ENCODE peak calls at places on chromosomes 1 and 21, in six cellular contexts. V is HCT116, P is esophagus squamous epithelium, A is AG04450, L is lung, E is breast epithelium. G is an unnamed sample.
A peak's percentile ranks its signal among the peaks of the same experiment; 100 is the strongest.

GRCh38 chr1:99445486-99445885 is 181.2 kb downstream of the PLPPR4 start:
- DNase-seq in V (no peak), P (no peak), A (peak; percentile 33), L (no peak), E (no peak), G (no peak)

GRCh38 chr1:234768171-234768568 is 158.2 kb upstream of the IRF2BP2 start:
- DNase-seq in V (no peak), P (no peak), A (no peak), L (no peak), E (no peak), G (no peak)

GRCh38 chr1:83909687-83910086 is 89.2 kb downstream of the TTLL7 start:
- DNase-seq in V (no peak), P (no peak), A (no peak), L (no peak), E (no peak), G (no peak)

GRCh38 chr1:200971955-200972711 is 51.4 kb downstream of the KIF21B start:
- DNase-seq in V (peak; percentile 8), P (no peak), A (peak; percentile 6), L (peak; percentile 66), E (peak; percentile 36), G (peak; percentile 61)

GRCh38 chr1:36224537-36225297 is 474 bp downstream of the THRAP3 start:
- DNase-seq in V (peak; percentile 61), P (no peak), A (peak; percentile 48), L (peak; percentile 82), E (no peak), G (peak; percentile 84)

GRCh38 chr1:95435611-95436010 is 201.6 kb downstream of the RWDD3 start:
- DNase-seq in V (no peak), P (no peak), A (no peak), L (no peak), E (no peak), G (no peak)

GRCh38 chr1:183155939-183156338 is 30.1 kb upstream of the LAMC2 start:
- DNase-seq in V (no peak), P (no peak), A (no peak), L (no peak), E (no peak), G (no peak)

GRCh38 chr1:183200451-183200850 is 14.4 kb downstream of the LAMC2 start:
- DNase-seq in V (no peak), P (no peak), A (no peak), L (no peak), E (no peak), G (no peak)

GRCh38 chr1:64199154-64199553 is 4.3 kb upstream of the UBE2U start:
- DNase-seq in V (no peak), P (no peak), A (no peak), L (no peak), E (no peak), G (no peak)

GRCh38 chr1:48851638-48852037 is 74.9 kb upstream of the BEND5 start:
- DNase-seq in V (no peak), P (no peak), A (no peak), L (no peak), E (no peak), G (no peak)

GRCh38 chr1:6157528-6158174 is 22.5 kb downstream of the CHD5 start:
- DNase-seq in V (peak; percentile 75), P (no peak), A (no peak), L (no peak), E (peak; percentile 57), G (no peak)

GRCh38 chr1:170885551-170885950 is 49.8 kb upstream of the MROH9 start:
- DNase-seq in V (no peak), P (no peak), A (no peak), L (no peak), E (no peak), G (no peak)

GRCh38 chr1:167697667-167698141 is 24.1 kb upstream of the MPZL1 start:
- DNase-seq in V (no peak), P (no peak), A (no peak), L (no peak), E (peak; percentile 80), G (peak; percentile 74)

GRCh38 chr1:228860911-228861829 is 125.9 kb downstream of the RHOU start:
- DNase-seq in V (peak; percentile 90), P (no peak), A (peak; percentile 55), L (no peak), E (no peak), G (no peak)

GRCh38 chr1:8992936-8993687 is 33.1 kb downstream of the SLC2A7 start:
- DNase-seq in V (no peak), P (no peak), A (no peak), L (no peak), E (no peak), G (no peak)

GRCh38 chr1:227949954-227950734 is 2.4 kb upstream of the WNT9A start:
- DNase-seq in V (no peak), P (no peak), A (no peak), L (no peak), E (no peak), G (no peak)

GRCh38 chr1:200042437-200043329 is 15.2 kb downstream of the NR5A2 start:
- DNase-seq in V (no peak), P (no peak), A (no peak), L (no peak), E (no peak), G (no peak)

GRCh38 chr1:148160048-148160395 is 7.9 kb upstream of the NBPF11 start:
- DNase-seq in V (no peak), P (no peak), A (no peak), L (no peak), E (no peak), G (no peak)

GRCh38 chr1:176567190-176567794 is 104.3 kb downstream of the PAPPA2 start:
- DNase-seq in V (no peak), P (no peak), A (no peak), L (no peak), E (no peak), G (no peak)

GRCh38 chr1:39297534-39297933 is 93.0 kb downstream of the MACF1 start:
- DNase-seq in V (no peak), P (no peak), A (peak; percentile 50), L (no peak), E (no peak), G (no peak)

GRCh38 chr1:98903261-98903660 is 101.4 kb downstream of the PLPPR5 start:
- DNase-seq in V (no peak), P (no peak), A (peak; percentile 27), L (no peak), E (no peak), G (no peak)

GRCh38 chr1:23544444-23545389 is 13.7 kb upstream of the E2F2 start:
- DNase-seq in V (no peak), P (no peak), A (no peak), L (peak; percentile 78), E (peak; percentile 66), G (peak; percentile 79)

GRCh38 chr1:23543707-23544443 is 12.8 kb upstream of the E2F2 start:
- DNase-seq in V (no peak), P (no peak), A (no peak), L (no peak), E (no peak), G (no peak)

GRCh38 chr1:23537296-23537993 is 6.4 kb upstream of the E2F2 start:
- DNase-seq in V (no peak), P (no peak), A (no peak), L (no peak), E (no peak), G (no peak)

GRCh38 chr1:23539698-23540266 is 8.7 kb upstream of the E2F2 start:
- DNase-seq in V (peak; percentile 94), P (peak; percentile 44), A (peak; percentile 70), L (peak; percentile 91), E (peak; percentile 83), G (peak; percentile 80)
- TF ChIP-seq CTCF in V (peak; percentile 98), P (peak; percentile 98), A (peak; percentile 96), L (peak; percentile 94), E (peak; percentile 95), G (peak; percentile 90)

DNA sequence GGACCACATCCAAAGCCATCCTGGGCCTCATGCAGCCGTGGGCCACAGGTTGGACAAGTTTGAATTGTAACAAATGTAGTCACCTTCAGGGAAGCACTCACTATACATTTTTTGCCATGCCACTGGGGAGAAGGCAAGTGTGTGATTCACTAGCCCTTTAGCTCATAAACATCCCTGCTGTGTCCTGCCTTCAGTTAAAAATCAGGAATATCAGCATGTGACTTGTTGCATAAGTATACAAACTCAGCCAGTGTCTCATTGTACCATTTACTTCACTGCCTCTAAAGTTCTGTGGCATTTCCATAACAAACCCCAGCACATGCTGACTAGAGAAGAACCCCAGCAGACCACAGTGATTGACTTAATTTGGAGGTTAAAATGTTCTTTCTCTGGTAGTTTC is 142.0 kb upstream of the C1orf105 start:
- DNase-seq in V (no peak), P (no peak), A (no peak), L (no peak), E (no peak), G (no peak)
- H3K27ac ChIP-seq in V (no peak overlapping the region), P (peak overlapping the region; percentile 38), A (no peak overlapping the region), L (no peak overlapping the region), E (no peak overlapping the region), G (no peak overlapping the region)

DNA sequence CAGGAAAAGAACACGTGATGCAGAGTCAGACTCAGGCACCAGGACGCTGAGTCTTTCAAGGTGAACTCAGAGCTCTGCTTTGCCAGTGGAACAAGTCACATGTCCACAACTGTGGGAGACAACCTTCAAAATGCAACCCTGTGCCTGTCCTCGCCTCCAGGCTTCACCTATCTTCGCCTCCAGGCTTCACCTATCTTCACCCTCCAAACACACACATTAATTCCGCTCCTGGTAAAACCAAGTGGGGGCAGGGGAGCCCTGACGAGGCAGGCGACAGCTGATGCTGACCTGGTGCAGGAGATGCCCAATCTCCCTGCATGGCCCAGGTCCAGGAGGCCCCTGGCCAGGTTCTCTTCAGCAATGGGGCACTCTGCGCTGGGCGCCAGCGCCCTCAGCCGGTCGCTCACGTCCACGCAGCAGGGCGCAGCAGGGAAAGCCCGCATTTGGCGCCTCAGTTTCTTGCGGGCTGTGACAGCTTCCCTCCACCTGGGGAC is 28.0 kb upstream of the LSS start:
- DNase-seq in V (no peak), P (no peak), A (no peak), L (no peak), E (no peak), G (peak; percentile 47)
- TF ChIP-seq CTCF in V (no peak), P (no peak), A (no peak), L (no peak), E (no peak), G (peak; percentile 47)

GRCh38 chr1:43847882-43848281 is 85.7 kb upstream of the ARTN start:
- DNase-seq in V (no peak), P (no peak), A (no peak), L (peak; percentile 6), E (no peak), G (no peak)

GRCh38 chr1:43851561-43852338 is 81.9 kb upstream of the ARTN start:
- DNase-seq in V (no peak), P (no peak), A (no peak), L (no peak), E (no peak), G (no peak)

GRCh38 chr1:43847290-43847689 is 86.3 kb upstream of the ARTN start:
- DNase-seq in V (no peak), P (no peak), A (no peak), L (no peak), E (no peak), G (no peak)

GRCh38 chr1:43850599-43851233 is 82.9 kb upstream of the ARTN start:
- DNase-seq in V (no peak), P (no peak), A (no peak), L (no peak), E (no peak), G (peak; percentile 44)

DNA sequence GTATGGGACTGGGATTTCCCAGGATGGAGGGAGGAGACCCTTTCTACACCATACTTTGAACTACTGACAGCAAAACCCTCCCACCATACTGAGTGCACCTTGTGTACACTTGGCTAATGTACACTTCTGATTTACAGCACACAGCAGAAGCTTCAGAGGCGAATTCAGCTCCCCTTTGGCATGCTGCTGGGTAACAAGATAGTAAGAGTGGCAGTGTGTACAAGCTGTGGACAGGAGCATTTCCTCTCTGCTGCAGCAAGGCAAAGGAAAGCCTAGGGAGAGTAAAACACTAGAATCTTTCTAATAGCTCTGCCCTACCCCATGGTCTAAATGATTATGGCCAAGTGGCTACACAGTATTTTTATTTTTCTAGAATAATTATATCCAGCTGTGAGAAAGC is 83.9 kb upstream of the ARTN start:
- DNase-seq in V (no peak), P (no peak), A (no peak), L (no peak), E (no peak), G (no peak)
- H3K27ac ChIP-seq in V (no peak overlapping the region), P (no peak overlapping the region), A (no peak overlapping the region), L (no peak overlapping the region), E (no peak overlapping the region), G (no peak overlapping the region)